ENCODE peak calls at places on chromosomes 16 and 17, in eight cellular contexts. One of them, this sample, is unnamed.

GRCh38 chr17:13353590-13353989 is 248.1 kb downstream of the HS3ST3A1 start:
- DNase-seq in SHP77 treated with DMSO at 0.1 percent for 48 hours: no peak
- DNase-seq in lower leg skin: no peak
- DNase-seq in T-helper 2 cell treated with Interferon-gamma antibody and Interleukin-4, amounts not matched to agents 5 μg/mL and 100 μg/mL, for 36 hours: no peak
- DNase-seq in hypothalamus: no peak
- DNase-seq in caudate nucleus: peak; percentile 57
- DNase-seq in substantia nigra: no peak
- DNase-seq in frontal cortex: no peak
- DNase-seq in this sample: no peak

GRCh38 chr16:69179255-69180010 is 7.5 kb upstream of the SNTB2 start:
- DNase-seq in substantia nigra: no peak
- DNase-seq in hypothalamus: no peak
- DNase-seq in frontal cortex: no peak
- DNase-seq in lower leg skin: peak; percentile 83
- DNase-seq in SHP77 treated with DMSO at 0.1 percent for 48 hours: peak; percentile 15
- DNase-seq in T-helper 2 cell treated with Interferon-gamma antibody and Interleukin-4, amounts not matched to agents 5 μg/mL and 100 μg/mL, for 36 hours: no peak
- DNase-seq in caudate nucleus: peak; percentile 47
- DNase-seq in this sample: no peak

GRCh38 chr17:48795444-48796162 is 21.4 kb downstream of the TTLL6 start:
- DNase-seq in caudate nucleus: no peak
- DNase-seq in SHP77 treated with DMSO at 0.1 percent for 48 hours: no peak
- DNase-seq in frontal cortex: no peak
- DNase-seq in lower leg skin: peak; percentile 33
- DNase-seq in T-helper 2 cell treated with Interferon-gamma antibody and Interleukin-4, amounts not matched to agents 5 μg/mL and 100 μg/mL, for 36 hours: no peak
- DNase-seq in substantia nigra: no peak
- DNase-seq in hypothalamus: no peak
- DNase-seq in this sample: no peak

GRCh38 chr16:66335704-66336329 is 30.7 kb upstream of the CDH5 start:
- DNase-seq in T-helper 2 cell treated with Interferon-gamma antibody and Interleukin-4, amounts not matched to agents 5 μg/mL and 100 μg/mL, for 36 hours: no peak
- DNase-seq in SHP77 treated with DMSO at 0.1 percent for 48 hours: peak; percentile 92
- DNase-seq in hypothalamus: peak; percentile 76
- DNase-seq in caudate nucleus: peak; percentile 57
- DNase-seq in lower leg skin: no peak
- DNase-seq in frontal cortex: peak; percentile 37
- DNase-seq in substantia nigra: peak; percentile 47
- DNase-seq in this sample: no peak

GRCh38 chr16:86519649-86520316 is 9.5 kb downstream of the FOXF1 start:
- DNase-seq in T-helper 2 cell treated with Interferon-gamma antibody and Interleukin-4, amounts not matched to agents 5 μg/mL and 100 μg/mL, for 36 hours: peak; percentile 53
- DNase-seq in lower leg skin: no peak
- DNase-seq in hypothalamus: peak; percentile 18
- DNase-seq in SHP77 treated with DMSO at 0.1 percent for 48 hours: peak; percentile 2
- DNase-seq in substantia nigra: no peak
- DNase-seq in caudate nucleus: peak; percentile 35
- DNase-seq in frontal cortex: peak; percentile 65
- DNase-seq in this sample: peak; percentile 32

GRCh38 chr16:19831678-19832077 is 53.0 kb downstream of the GPRC5B start:
- DNase-seq in SHP77 treated with DMSO at 0.1 percent for 48 hours: no peak
- DNase-seq in lower leg skin: no peak
- DNase-seq in frontal cortex: no peak
- DNase-seq in hypothalamus: no peak
- DNase-seq in T-helper 2 cell treated with Interferon-gamma antibody and Interleukin-4, amounts not matched to agents 5 μg/mL and 100 μg/mL, for 36 hours: no peak
- DNase-seq in caudate nucleus: no peak
- DNase-seq in substantia nigra: no peak
- DNase-seq in this sample: no peak

GRCh38 chr16:3690991-3691720 is 26.2 kb downstream of the TRAP1 start:
- DNase-seq in lower leg skin: peak; percentile 71
- DNase-seq in hypothalamus: no peak
- DNase-seq in SHP77 treated with DMSO at 0.1 percent for 48 hours: no peak
- DNase-seq in caudate nucleus: no peak
- DNase-seq in frontal cortex: no peak
- DNase-seq in substantia nigra: no peak
- DNase-seq in T-helper 2 cell treated with Interferon-gamma antibody and Interleukin-4, amounts not matched to agents 5 μg/mL and 100 μg/mL, for 36 hours: no peak
- DNase-seq in this sample: no peak

GRCh38 chr16:86459266-86459665 is 51.1 kb upstream of the FOXF1 start:
- DNase-seq in SHP77 treated with DMSO at 0.1 percent for 48 hours: no peak
- DNase-seq in hypothalamus: no peak
- DNase-seq in T-helper 2 cell treated with Interferon-gamma antibody and Interleukin-4, amounts not matched to agents 5 μg/mL and 100 μg/mL, for 36 hours: no peak
- DNase-seq in lower leg skin: no peak
- DNase-seq in frontal cortex: no peak
- DNase-seq in substantia nigra: no peak
- DNase-seq in caudate nucleus: no peak
- DNase-seq in this sample: no peak

GRCh38 chr17:1787301-1787902 is 25.5 kb downstream of the SERPINF1 start:
- DNase-seq in T-helper 2 cell treated with Interferon-gamma antibody and Interleukin-4, amounts not matched to agents 5 μg/mL and 100 μg/mL, for 36 hours: no peak
- DNase-seq in substantia nigra: no peak
- DNase-seq in lower leg skin: peak; percentile 70
- DNase-seq in caudate nucleus: no peak
- DNase-seq in hypothalamus: no peak
- DNase-seq in frontal cortex: no peak
- DNase-seq in SHP77 treated with DMSO at 0.1 percent for 48 hours: no peak
- DNase-seq in this sample: no peak

GRCh38 chr16:31695667-31696066 is 168.0 kb downstream of the AHSP start:
- DNase-seq in T-helper 2 cell treated with Interferon-gamma antibody and Interleukin-4, amounts not matched to agents 5 μg/mL and 100 μg/mL, for 36 hours: peak; percentile 48
- DNase-seq in substantia nigra: no peak
- DNase-seq in frontal cortex: no peak
- DNase-seq in lower leg skin: no peak
- DNase-seq in hypothalamus: peak; percentile 0
- DNase-seq in SHP77 treated with DMSO at 0.1 percent for 48 hours: no peak
- DNase-seq in caudate nucleus: no peak
- DNase-seq in this sample: peak; percentile 69

GRCh38 chr17:58010067-58010799 is 3.2 kb upstream of the SRSF1 start:
- DNase-seq in T-helper 2 cell treated with Interferon-gamma antibody and Interleukin-4, amounts not matched to agents 5 μg/mL and 100 μg/mL, for 36 hours: no peak
- DNase-seq in substantia nigra: no peak
- DNase-seq in hypothalamus: no peak
- DNase-seq in caudate nucleus: no peak
- DNase-seq in SHP77 treated with DMSO at 0.1 percent for 48 hours: no peak
- DNase-seq in lower leg skin: no peak
- DNase-seq in frontal cortex: no peak
- DNase-seq in this sample: no peak

GRCh38 chr16:20726661-20727060 is 15.0 kb downstream of the THUMPD1 start:
- DNase-seq in lower leg skin: no peak
- DNase-seq in frontal cortex: no peak
- DNase-seq in hypothalamus: no peak
- DNase-seq in SHP77 treated with DMSO at 0.1 percent for 48 hours: no peak
- DNase-seq in T-helper 2 cell treated with Interferon-gamma antibody and Interleukin-4, amounts not matched to agents 5 μg/mL and 100 μg/mL, for 36 hours: no peak
- DNase-seq in substantia nigra: no peak
- DNase-seq in caudate nucleus: no peak
- DNase-seq in this sample: no peak